ENCODE peak calls at places on chromosome 6, in seven cellular contexts. M is neural progenitor cell, N is GM23338, V is PC-9, T is SK-N-SH, O is GM23248, K is MM.1S. X is an unnamed sample.

GRCh38 chr6:39088331-39088730 is 26.7 kb downstream of the SAYSD1 start:
- DNase-seq in N (peak; percentile 94), T (no peak), V (peak; percentile 53), M (peak; percentile 93), K (peak; percentile 50), O (peak; percentile 62), X (peak; percentile 45)

GRCh38 chr6:13248549-13248948 is 79.8 kb downstream of the TBC1D7 start:
- DNase-seq in V (no peak), M (no peak), O (no peak), K (no peak), N (no peak), T (no peak), X (no peak)

GRCh38 chr6:27205375-27206278 is 41.9 kb upstream of the PRSS16 start:
- DNase-seq in O (peak; percentile 6), V (no peak), T (peak; percentile 25), N (peak; percentile 64), K (no peak), M (peak; percentile 44), X (no peak)

GRCh38 chr6:20154778-20155177 is 57.5 kb downstream of the MBOAT1 start:
- DNase-seq in K (no peak), M (no peak), O (no peak), T (no peak), N (no peak), V (no peak), X (no peak)

GRCh38 chr6:152983637-152984386 is 971 bp upstream of the FBXO5 start:
- DNase-seq in T (peak; percentile 19), O (peak; percentile 93), V (peak; percentile 63), N (peak; percentile 42), M (peak; percentile 47), K (peak; percentile 92), X (peak; percentile 85)

GRCh38 chr6:99151634-99152344 is 197.7 kb downstream of the FAXC start:
- DNase-seq in N (peak; percentile 86), M (peak; percentile 73), O (peak; percentile 45), T (peak; percentile 58), V (no peak), K (peak; percentile 34), X (peak; percentile 60)

GRCh38 chr6:42013134-42013516 is 37.2 kb upstream of the TAF8 start:
- DNase-seq in M (no peak), T (no peak), O (peak; percentile 53), V (no peak), K (no peak), N (no peak), X (no peak)

GRCh38 chr6:119119989-119120388 is 41.5 kb upstream of the FAM184A start:
- DNase-seq in M (no peak), T (no peak), N (no peak), O (peak; percentile 89), V (no peak), K (no peak), X (peak; percentile 15)

GRCh38 chr6:12886961-12887775 is 170.6 kb downstream of the PHACTR1 start:
- DNase-seq in N (peak; percentile 56), O (peak; percentile 51), K (no peak), V (no peak), M (peak; percentile 55), T (no peak), X (peak; percentile 11)

GRCh38 chr6:67112120-67112519 is 1405.1 kb upstream of the EYS start:
- DNase-seq in T (no peak), O (no peak), V (no peak), K (no peak), M (peak; percentile 24), N (peak; percentile 23), X (no peak)

GRCh38 chr6:167968091-167968490 is 29.4 kb upstream of the KIF25 start:
- DNase-seq in V (no peak), M (peak; percentile 64), N (peak; percentile 86), T (peak; percentile 55), K (no peak), O (peak; percentile 3), X (peak; percentile 31)

GRCh38 chr6:154805288-154805911 is 72.2 kb downstream of the SCAF8 start:
- DNase-seq in V (no peak), T (peak; percentile 47), K (peak; percentile 35), N (peak; percentile 34), M (peak; percentile 16), O (peak; percentile 72), X (peak; percentile 41)

GRCh38 chr6:149847943-149848267 is 16.3 kb downstream of the LRP11 start:
- DNase-seq in M (no peak), T (no peak), K (no peak), V (no peak), N (no peak), O (no peak), X (no peak)

GRCh38 chr6:165657325-165657680 is 5.7 kb downstream of the PDE10A start:
- DNase-seq in O (no peak), T (no peak), M (no peak), V (no peak), N (no peak), K (no peak), X (no peak)

GRCh38 chr6:34130870-34131269 is 15.0 kb downstream of the GRM4 start:
- DNase-seq in N (no peak), V (no peak), M (no peak), O (peak; percentile 30), T (no peak), K (no peak), X (no peak)

GRCh38 chr6:20467437-20467836 is 65.8 kb downstream of the E2F3 start:
- DNase-seq in O (no peak), M (no peak), N (no peak), T (no peak), K (no peak), V (no peak), X (no peak)

GRCh38 chr6:40551966-40552365 is 35.2 kb downstream of the LRFN2 start:
- DNase-seq in V (no peak), T (no peak), M (no peak), K (no peak), N (peak; percentile 20), O (no peak), X (no peak)

GRCh38 chr6:16635810-16636602 is 125.3 kb downstream of the ATXN1 start:
- DNase-seq in N (peak; percentile 31), V (peak; percentile 81), T (no peak), K (peak; percentile 52), O (peak; percentile 74), M (no peak), X (peak; percentile 91)

DNA sequence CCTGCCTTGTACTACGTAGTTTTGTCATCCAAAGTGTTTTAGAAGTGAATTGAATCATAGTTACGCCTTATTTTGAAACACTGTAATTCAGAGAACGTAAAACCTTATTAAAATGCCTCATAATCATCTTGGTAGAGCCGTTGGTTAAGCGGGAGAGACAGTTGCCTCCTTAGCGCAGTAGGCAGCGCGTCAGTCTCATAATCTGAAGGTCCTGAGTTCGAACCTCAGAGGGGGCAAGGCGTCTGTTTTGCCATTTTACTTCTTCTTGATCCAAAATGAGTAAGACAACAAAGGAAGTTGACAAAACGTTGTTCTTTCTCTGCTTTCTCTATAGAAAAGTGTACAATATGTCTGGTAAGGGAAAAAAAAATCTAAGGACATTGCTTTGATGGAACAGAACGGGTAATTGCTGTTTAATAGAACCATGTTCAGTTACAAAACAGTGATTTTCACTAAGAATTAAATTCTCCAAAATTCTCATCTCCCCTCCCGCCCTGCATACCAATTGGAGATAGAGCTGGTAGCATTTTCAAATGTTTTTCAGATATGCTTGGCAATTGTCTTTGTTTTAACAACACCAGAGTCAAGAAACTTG is 20.7 kb upstream of the TRIM27 start:
- DNase-seq in K (peak; percentile 75), V (peak; percentile 68), O (peak; percentile 80), T (peak; percentile 47), N (peak; percentile 80), M (peak; percentile 79), X (peak; percentile 89)
- H4K20me1 ChIP-seq in K (no peaks in the 10 kb centered on the region), V (no peaks in the 10 kb centered on the region), O (no peaks in the 10 kb centered on the region), T (no peaks in the 10 kb centered on the region), N (no peaks in the 10 kb centered on the region), M (no peaks in the 10 kb centered on the region), X (no peaks in the 10 kb centered on the region)

DNA sequence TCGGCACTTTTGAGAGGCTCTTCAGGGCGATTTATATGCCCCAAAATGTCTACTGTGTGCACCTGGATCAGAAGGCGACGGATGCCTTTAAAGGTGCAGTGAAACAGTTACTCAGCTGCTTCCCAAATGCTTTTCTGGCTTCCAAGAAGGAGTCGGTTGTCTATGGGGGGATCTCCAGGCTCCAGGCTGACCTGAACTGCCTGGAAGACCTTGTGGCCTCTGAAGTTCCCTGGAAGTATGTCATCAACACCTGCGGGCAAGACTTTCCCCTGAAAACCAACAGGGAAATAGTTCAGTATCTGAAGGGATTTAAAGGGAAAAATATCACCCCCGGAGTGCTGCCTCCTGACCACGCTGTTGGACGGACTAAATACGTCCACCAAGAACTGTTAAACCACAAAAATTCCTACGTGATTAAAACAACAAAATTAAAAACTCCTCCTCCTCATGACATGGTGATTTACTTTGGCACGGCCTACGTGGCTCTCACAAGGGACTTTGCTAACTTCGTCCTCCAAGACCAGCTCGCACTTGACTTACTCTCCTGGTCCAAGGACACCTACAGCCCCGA is 8.2 kb downstream of the GCNT2 start:
- DNase-seq in N (no peak), O (no peak), M (no peak), V (peak; percentile 72), T (no peak), K (no peak), X (peak; percentile 60)
- H3F3A ChIP-seq in N (peaks cover 4% of the 10 kb centered on the region), O (no peaks in the 10 kb centered on the region), M (peaks cover 16% of the 10 kb centered on the region), V (peaks cover 20% of the 10 kb centered on the region), T (no peaks in the 10 kb centered on the region), K (no peaks in the 10 kb centered on the region), X (no peaks in the 10 kb centered on the region)

GRCh38 chr6:622462-622861 is 34.4 kb downstream of the HUS1B start:
- DNase-seq in V (no peak), N (no peak), O (no peak), K (no peak), M (no peak), T (no peak), X (no peak)
- H4K20me1 ChIP-seq in V (no peaks in the 10 kb centered on the region), N (no peaks in the 10 kb centered on the region), O (no peaks in the 10 kb centered on the region), K (no peaks in the 10 kb centered on the region), M (no peaks in the 10 kb centered on the region), T (no peaks in the 10 kb centered on the region), X (no peaks in the 10 kb centered on the region)

GRCh38 chr6:138339024-138339423 is 38.7 kb upstream of the SMIM28 start:
- DNase-seq in T (no peak), K (no peak), V (no peak), N (peak; percentile 35), O (no peak), M (no peak), X (no peak)

GRCh38 chr6:138334000-138334399 is 43.7 kb upstream of the SMIM28 start:
- DNase-seq in M (no peak), O (no peak), V (no peak), K (no peak), N (no peak), T (no peak), X (no peak)

GRCh38 chr6:138336221-138336620 is 41.5 kb upstream of the SMIM28 start:
- DNase-seq in N (no peak), O (no peak), K (no peak), M (no peak), V (no peak), T (peak; percentile 14), X (no peak)

GRCh38 chr6:138334963-138335362 is 42.7 kb upstream of the SMIM28 start:
- DNase-seq in M (no peak), O (no peak), N (no peak), K (no peak), T (no peak), V (no peak), X (no peak)

GRCh38 chr6:138337076-138337475 is 40.6 kb upstream of the SMIM28 start:
- DNase-seq in K (no peak), V (no peak), O (no peak), M (no peak), N (no peak), T (no peak), X (no peak)
- H3F3A ChIP-seq in K (no peaks in the 10 kb centered on the region), V (peaks cover 3% of the 10 kb centered on the region), O (no peaks in the 10 kb centered on the region), M (no peaks in the 10 kb centered on the region), N (no peaks in the 10 kb centered on the region), T (no peaks in the 10 kb centered on the region), X (no peaks in the 10 kb centered on the region)